ENCODE peak calls at places on chromosomes 2 and 18, in four cellular contexts. One of them, this sample, is unnamed.

GRCh38 chr2:19048593-19049264 is 309.7 kb downstream of the OSR1 start:
- DNase-seq in fibroblast of lung: peak; percentile 18
- DNase-seq in astrocyte of the cerebellum: no peak
- DNase-seq in astrocyte of the spinal cord: peak; percentile 29
- DNase-seq in this sample: peak; percentile 73

GRCh38 chr18:69402219-69402989 is 1.7 kb downstream of the DOK6 start:
- DNase-seq in astrocyte of the cerebellum: no peak
- DNase-seq in fibroblast of lung: peak; percentile 1
- DNase-seq in astrocyte of the spinal cord: no peak
- DNase-seq in this sample: no peak

GRCh38 chr2:16114836-16115235 is 174.5 kb downstream of the MYCN start:
- DNase-seq in astrocyte of the cerebellum: no peak
- DNase-seq in astrocyte of the spinal cord: no peak
- DNase-seq in fibroblast of lung: no peak
- DNase-seq in this sample: no peak

GRCh38 chr2:38266382-38267051 is 110.6 kb downstream of the ATL2 start:
- DNase-seq in astrocyte of the spinal cord: no peak
- DNase-seq in astrocyte of the cerebellum: no peak
- DNase-seq in fibroblast of lung: no peak
- DNase-seq in this sample: no peak

GRCh38 chr2:234425923-234426603 is 70.8 kb downstream of the ARL4C start:
- DNase-seq in astrocyte of the spinal cord: no peak
- DNase-seq in fibroblast of lung: no peak
- DNase-seq in astrocyte of the cerebellum: no peak
- DNase-seq in this sample: no peak

GRCh38 chr18:21270453-21270852 is 28.4 kb downstream of the GREB1L start:
- DNase-seq in fibroblast of lung: peak; percentile 75
- DNase-seq in astrocyte of the spinal cord: peak; percentile 46
- DNase-seq in astrocyte of the cerebellum: no peak
- DNase-seq in this sample: no peak

GRCh38 chr2:240791211-240791800 is 28.7 kb downstream of the KIF1A start:
- DNase-seq in astrocyte of the cerebellum: no peak
- DNase-seq in astrocyte of the spinal cord: no peak
- DNase-seq in fibroblast of lung: no peak
- DNase-seq in this sample: no peak

GRCh38 chr2:241689306-241689705 is 2.7 kb upstream of the DTYMK start:
- DNase-seq in astrocyte of the spinal cord: no peak
- DNase-seq in fibroblast of lung: no peak
- DNase-seq in astrocyte of the cerebellum: no peak
- DNase-seq in this sample: no peak

GRCh38 chr2:19786408-19787058 is 115.2 kb downstream of the TTC32 start:
- DNase-seq in astrocyte of the spinal cord: peak; percentile 58
- DNase-seq in astrocyte of the cerebellum: no peak
- DNase-seq in fibroblast of lung: peak; percentile 73
- DNase-seq in this sample: peak; percentile 83

GRCh38 chr2:42345986-42346385 is 15.0 kb downstream of the COX7A2L start:
- DNase-seq in astrocyte of the spinal cord: no peak
- DNase-seq in fibroblast of lung: no peak
- DNase-seq in astrocyte of the cerebellum: no peak
- DNase-seq in this sample: no peak

GRCh38 chr18:11955299-11956029 is 25.8 kb upstream of the IMPA2 start:
- DNase-seq in astrocyte of the spinal cord: peak; percentile 95
- DNase-seq in fibroblast of lung: peak; percentile 91
- DNase-seq in astrocyte of the cerebellum: peak; percentile 89
- DNase-seq in this sample: peak; percentile 93

GRCh38 chr2:20916604-20917286 is 93.8 kb upstream of the LDAH start:
- DNase-seq in astrocyte of the cerebellum: no peak
- DNase-seq in fibroblast of lung: peak; percentile 15
- DNase-seq in astrocyte of the spinal cord: no peak
- DNase-seq in this sample: peak; percentile 6

GRCh38 chr2:224819075-224819474 is 102.9 kb upstream of the CCDC195 start:
- DNase-seq in fibroblast of lung: peak; percentile 14
- DNase-seq in astrocyte of the spinal cord: peak; percentile 4
- DNase-seq in astrocyte of the cerebellum: no peak
- DNase-seq in this sample: no peak

GRCh38 chr2:210938228-210938627 is 381.8 kb downstream of the CPS1 start:
- DNase-seq in fibroblast of lung: peak; percentile 61
- DNase-seq in astrocyte of the cerebellum: no peak
- DNase-seq in astrocyte of the spinal cord: peak; percentile 26
- DNase-seq in this sample: peak; percentile 6

GRCh38 chr18:56469582-56469981 is 168.8 kb downstream of the TXNL1 start:
- DNase-seq in fibroblast of lung: peak; percentile 6
- DNase-seq in astrocyte of the spinal cord: no peak
- DNase-seq in astrocyte of the cerebellum: no peak
- DNase-seq in this sample: no peak

GRCh38 chr2:34736482-34736881 is 1137.4 kb upstream of the FAM98A start:
- DNase-seq in astrocyte of the cerebellum: no peak
- DNase-seq in fibroblast of lung: no peak
- DNase-seq in astrocyte of the spinal cord: no peak
- DNase-seq in this sample: no peak

GRCh38 chr2:203804766-203805484 is 62.6 kb upstream of the CTLA4 start:
- DNase-seq in astrocyte of the spinal cord: peak; percentile 35
- DNase-seq in astrocyte of the cerebellum: no peak
- DNase-seq in fibroblast of lung: peak; percentile 83
- DNase-seq in this sample: peak; percentile 77

GRCh38 chr2:94994063-94994913 is 31.2 kb upstream of the MAL start:
- DNase-seq in astrocyte of the cerebellum: no peak
- DNase-seq in astrocyte of the spinal cord: no peak
- DNase-seq in fibroblast of lung: no peak
- DNase-seq in this sample: no peak

GRCh38 chr2:85423525-85423924 is 5.0 kb downstream of the SH2D6 start:
- DNase-seq in astrocyte of the spinal cord: no peak
- DNase-seq in fibroblast of lung: no peak
- DNase-seq in astrocyte of the cerebellum: no peak
- DNase-seq in this sample: no peak

GRCh38 chr2:26088038-26088643 is 54.3 kb downstream of the RAB10 start:
- DNase-seq in fibroblast of lung: no peak
- DNase-seq in astrocyte of the spinal cord: peak; percentile 32
- DNase-seq in astrocyte of the cerebellum: peak; percentile 12
- DNase-seq in this sample: peak; percentile 48

GRCh38 chr2:10489842-10490555 is 41.9 kb upstream of the ODC1 start:
- DNase-seq in astrocyte of the spinal cord: no peak
- DNase-seq in fibroblast of lung: no peak
- DNase-seq in astrocyte of the cerebellum: no peak
- DNase-seq in this sample: no peak

GRCh38 chr2:233048569-233049193 is 11.5 kb upstream of the INPP5D start:
- DNase-seq in astrocyte of the spinal cord: no peak
- DNase-seq in fibroblast of lung: no peak
- DNase-seq in astrocyte of the cerebellum: no peak
- DNase-seq in this sample: no peak

GRCh38 chr18:59458575-59458974 is 99.5 kb upstream of the LMAN1 start:
- DNase-seq in astrocyte of the cerebellum: no peak
- DNase-seq in astrocyte of the spinal cord: no peak
- DNase-seq in fibroblast of lung: no peak
- DNase-seq in this sample: no peak

GRCh38 chr2:183996825-183997823 is 601.2 kb upstream of the ZNF804A start:
- DNase-seq in astrocyte of the cerebellum: peak; percentile 66
- DNase-seq in fibroblast of lung: peak; percentile 25
- DNase-seq in astrocyte of the spinal cord: peak; percentile 50
- DNase-seq in this sample: no peak

GRCh38 chr2:189613650-189614420 is 33.2 kb upstream of the SLC40A1 start:
- DNase-seq in astrocyte of the spinal cord: peak; percentile 11
- DNase-seq in astrocyte of the cerebellum: no peak
- DNase-seq in fibroblast of lung: peak; percentile 68
- DNase-seq in this sample: peak; percentile 71

GRCh38 chr2:220143336-220143735 is 515.9 kb downstream of the SLC4A3 start:
- DNase-seq in astrocyte of the cerebellum: peak; percentile 20
- DNase-seq in astrocyte of the spinal cord: peak; percentile 66
- DNase-seq in fibroblast of lung: peak; percentile 89
- DNase-seq in this sample: peak; percentile 91

GRCh38 chr2:213846856-213847255 is 562.6 kb downstream of the SPAG16 start:
- DNase-seq in fibroblast of lung: peak; percentile 25
- DNase-seq in astrocyte of the spinal cord: no peak
- DNase-seq in astrocyte of the cerebellum: no peak
- DNase-seq in this sample: no peak

GRCh38 chr18:21928925-21929324 is 188.3 kb downstream of the MIB1 start:
- DNase-seq in astrocyte of the spinal cord: no peak
- DNase-seq in astrocyte of the cerebellum: no peak
- DNase-seq in fibroblast of lung: no peak
- DNase-seq in this sample: no peak

GRCh38 chr2:195119231-195119630 is 537.8 kb upstream of the SLC39A10 start:
- DNase-seq in astrocyte of the spinal cord: no peak
- DNase-seq in fibroblast of lung: no peak
- DNase-seq in astrocyte of the cerebellum: no peak
- DNase-seq in this sample: no peak

GRCh38 chr18:77061946-77062517 is 70.6 kb downstream of the MBP start:
- DNase-seq in fibroblast of lung: no peak
- DNase-seq in astrocyte of the cerebellum: no peak
- DNase-seq in astrocyte of the spinal cord: peak; percentile 88
- DNase-seq in this sample: no peak

GRCh38 chr2:167924556-167924955 is 322.8 kb downstream of the STK39 start:
- DNase-seq in astrocyte of the spinal cord: no peak
- DNase-seq in fibroblast of lung: no peak
- DNase-seq in astrocyte of the cerebellum: no peak
- DNase-seq in this sample: no peak

GRCh38 chr2:175574069-175574468 is 392.6 kb upstream of the ATP5MC3 start:
- DNase-seq in astrocyte of the spinal cord: no peak
- DNase-seq in astrocyte of the cerebellum: no peak
- DNase-seq in fibroblast of lung: no peak
- DNase-seq in this sample: no peak

GRCh38 chr2:218002792-218003191 is at the start of gene TNS1:
- DNase-seq in fibroblast of lung: peak; percentile 61
- DNase-seq in astrocyte of the cerebellum: no peak
- DNase-seq in astrocyte of the spinal cord: peak; percentile 39
- DNase-seq in this sample: peak; percentile 59

GRCh38 chr2:205086689-205087088 is 541.4 kb downstream of the PARD3B start:
- DNase-seq in astrocyte of the spinal cord: no peak
- DNase-seq in fibroblast of lung: peak; percentile 17
- DNase-seq in astrocyte of the cerebellum: no peak
- DNase-seq in this sample: no peak

GRCh38 chr18:75779450-75779849 is 351.9 kb upstream of the SMIM21 start:
- DNase-seq in fibroblast of lung: no peak
- DNase-seq in astrocyte of the cerebellum: no peak
- DNase-seq in astrocyte of the spinal cord: no peak
- DNase-seq in this sample: no peak
- TF ChIP-seq CTCF in fibroblast of lung: no peak
- TF ChIP-seq CTCF in astrocyte of the cerebellum: no peak
- TF ChIP-seq CTCF in astrocyte of the spinal cord: no peak
- TF ChIP-seq CTCF in this sample: no peak

DNA sequence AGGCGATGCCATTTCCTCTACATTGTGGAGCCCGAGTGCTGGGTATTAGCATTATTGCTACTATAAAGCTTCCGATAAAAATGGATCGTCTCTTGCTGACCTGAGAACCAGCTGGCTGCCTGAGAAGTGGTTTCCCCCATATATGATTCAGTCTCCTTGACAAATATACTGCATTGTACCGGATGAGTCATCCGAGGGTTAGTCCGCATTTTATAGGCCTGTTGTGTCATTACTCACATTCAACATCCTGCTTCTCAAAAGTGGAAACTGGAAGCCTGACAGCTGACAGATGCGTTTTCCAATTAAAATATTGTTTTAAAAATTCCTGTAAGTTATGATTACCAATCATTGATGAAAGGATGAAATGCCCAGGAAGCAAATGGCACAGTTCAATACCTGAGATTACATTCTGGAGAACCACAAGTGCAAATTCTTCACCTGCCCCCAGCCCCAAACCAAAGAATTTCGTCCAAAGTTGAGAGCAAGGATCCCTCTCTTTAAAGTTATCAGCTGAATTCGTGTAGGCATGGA is 65.7 kb downstream of the SPRED2 start:
- DNase-seq in fibroblast of lung: peak; percentile 97
- DNase-seq in astrocyte of the spinal cord: peak; percentile 95
- DNase-seq in astrocyte of the cerebellum: peak; percentile 92
- DNase-seq in this sample: peak; percentile 96
- H3K4me3 ChIP-seq in fibroblast of lung: peak overlapping the region; percentile 20
- H3K4me3 ChIP-seq in astrocyte of the spinal cord: peak overlapping the region; percentile 47
- H3K4me3 ChIP-seq in astrocyte of the cerebellum: peak overlapping the region; percentile 40
- H3K4me3 ChIP-seq in this sample: peak overlapping the region; percentile 30

GRCh38 chr2:119769645-119770044 is 9.9 kb downstream of the PTPN4 start:
- DNase-seq in astrocyte of the cerebellum: no peak
- DNase-seq in fibroblast of lung: no peak
- DNase-seq in astrocyte of the spinal cord: no peak
- DNase-seq in this sample: no peak

GRCh38 chr2:119768731-119769130 is 9.0 kb downstream of the PTPN4 start:
- DNase-seq in fibroblast of lung: no peak
- DNase-seq in astrocyte of the spinal cord: no peak
- DNase-seq in astrocyte of the cerebellum: no peak
- DNase-seq in this sample: no peak

GRCh38 chr2:119764832-119765231 is 5.1 kb downstream of the PTPN4 start:
- DNase-seq in astrocyte of the cerebellum: no peak
- DNase-seq in fibroblast of lung: peak; percentile 18
- DNase-seq in astrocyte of the spinal cord: no peak
- DNase-seq in this sample: no peak

GRCh38 chr2:119765404-119766002 is 5.8 kb downstream of the PTPN4 start:
- DNase-seq in astrocyte of the spinal cord: no peak
- DNase-seq in fibroblast of lung: no peak
- DNase-seq in astrocyte of the cerebellum: no peak
- DNase-seq in this sample: no peak

DNA sequence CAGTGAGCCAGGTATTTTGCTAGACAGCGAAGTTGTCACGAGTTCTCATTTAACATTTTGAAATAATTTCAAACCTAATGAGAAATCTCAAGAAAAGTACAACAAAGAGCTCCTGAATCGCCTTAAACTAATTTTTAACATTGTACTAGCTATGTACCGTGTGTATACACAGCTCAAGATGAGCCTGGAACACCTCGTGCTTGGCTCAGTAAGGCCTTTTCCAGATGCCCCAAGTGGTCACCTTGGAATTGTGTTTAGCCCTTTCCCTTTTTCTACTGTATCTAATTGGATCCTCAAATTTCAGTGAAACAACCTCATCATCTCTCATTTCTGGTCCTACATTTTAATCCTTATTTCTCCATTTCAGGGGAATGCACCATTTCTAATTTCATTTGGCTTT is 7.2 kb downstream of the PTPN4 start:
- DNase-seq in astrocyte of the spinal cord: no peak
- DNase-seq in fibroblast of lung: no peak
- DNase-seq in astrocyte of the cerebellum: no peak
- DNase-seq in this sample: no peak
- TF ChIP-seq CTCF in astrocyte of the spinal cord: no peak
- TF ChIP-seq CTCF in fibroblast of lung: no peak
- TF ChIP-seq CTCF in astrocyte of the cerebellum: no peak
- TF ChIP-seq CTCF in this sample: no peak

GRCh38 chr2:161419338-161419965 is 3.4 kb downstream of the TBR1 start:
- DNase-seq in astrocyte of the cerebellum: no peak
- DNase-seq in astrocyte of the spinal cord: no peak
- DNase-seq in fibroblast of lung: no peak
- DNase-seq in this sample: no peak

GRCh38 chr2:161420406-161421025 is 4.4 kb downstream of the TBR1 start:
- DNase-seq in fibroblast of lung: no peak
- DNase-seq in astrocyte of the spinal cord: no peak
- DNase-seq in astrocyte of the cerebellum: no peak
- DNase-seq in this sample: no peak

GRCh38 chr2:161417428-161418274 is 1.6 kb downstream of the TBR1 start:
- DNase-seq in astrocyte of the spinal cord: no peak
- DNase-seq in fibroblast of lung: no peak
- DNase-seq in astrocyte of the cerebellum: no peak
- DNase-seq in this sample: no peak

GRCh38 chr2:161418275-161418714 is 2.2 kb downstream of the TBR1 start:
- DNase-seq in fibroblast of lung: no peak
- DNase-seq in astrocyte of the cerebellum: no peak
- DNase-seq in astrocyte of the spinal cord: peak; percentile 13
- DNase-seq in this sample: no peak

GRCh38 chr2:161418715-161419337 is 2.7 kb downstream of the TBR1 start:
- DNase-seq in astrocyte of the cerebellum: no peak
- DNase-seq in astrocyte of the spinal cord: peak; percentile 12
- DNase-seq in fibroblast of lung: peak; percentile 19
- DNase-seq in this sample: no peak
- H3K4me3 ChIP-seq in astrocyte of the cerebellum: peak overlapping the region; percentile 7
- H3K4me3 ChIP-seq in astrocyte of the spinal cord: no peak overlapping the region
- H3K4me3 ChIP-seq in fibroblast of lung: no peak overlapping the region
- H3K4me3 ChIP-seq in this sample: no peak overlapping the region

GRCh38 chr2:208657468-208657867 is 250.9 kb downstream of the PTH2R start:
- DNase-seq in astrocyte of the spinal cord: no peak
- DNase-seq in fibroblast of lung: no peak
- DNase-seq in astrocyte of the cerebellum: no peak
- DNase-seq in this sample: no peak
- TF ChIP-seq CTCF in astrocyte of the spinal cord: no peak
- TF ChIP-seq CTCF in fibroblast of lung: no peak
- TF ChIP-seq CTCF in astrocyte of the cerebellum: no peak
- TF ChIP-seq CTCF in this sample: no peak